ENCODE peak calls at places on chromosome 4, in ten cellular contexts. H is OCI-LY7, D is neural crest cell, Q is ureter, U is hypothalamus, N is endodermal cell, A is HEK293T, Z is mesenchymal stem cell, V is AG04449, R is fibroblast of the aortic adventitia. G is an unnamed sample.

GRCh38 chr4:6445403-6446129 is 26.8 kb downstream of the PPP2R2C start:
- DNase-seq in H (no peak), D (no peak), Q (no peak), U (no peak), N (no peak), A (no peak), Z (no peak), V (no peak), R (no peak), G (no peak)

GRCh38 chr4:159515314-159516025 is 412.6 kb downstream of the RAPGEF2 start:
- DNase-seq in H (no peak), D (no peak), Q (no peak), U (no peak), N (no peak), A (no peak), Z (no peak), V (no peak), R (no peak), G (no peak)

GRCh38 chr4:183960912-183961569 is 55.9 kb downstream of the STOX2 start:
- DNase-seq in H (no peak), D (no peak), Q (no peak), U (no peak), N (peak), A (peak), Z (no peak), V (no peak), R (no peak), G (no peak)

GRCh38 chr4:39004818-39005217 is 27.4 kb downstream of the TMEM156 start:
- DNase-seq in H (no peak), D (no peak), Q (no peak), U (no peak), N (no peak), A (no peak), Z (no peak), V (no peak), R (no peak), G (no peak)

GRCh38 chr4:152680988-152681731 is 1.4 kb upstream of the TMEM154 start:
- DNase-seq in H (peak), D (no peak), Q (no peak), U (no peak), N (peak), A (no peak), Z (peak), V (peak), R (peak), G (peak)

GRCh38 chr4:156774422-156774821 is 197.2 kb downstream of the PDGFC start:
- DNase-seq in H (no peak), D (no peak), Q (no peak), U (no peak), N (no peak), A (no peak), Z (peak), V (no peak), R (peak), G (peak)

GRCh38 chr4:24978291-24979072 is 52.3 kb downstream of the LGI2 start:
- DNase-seq in H (no peak), D (no peak), Q (no peak), U (no peak), N (peak), A (no peak), Z (no peak), V (no peak), R (no peak), G (no peak)

GRCh38 chr4:84952004-84952403 is 14.5 kb downstream of the WDFY3 start:
- DNase-seq in H (no peak), D (no peak), Q (no peak), U (no peak), N (no peak), A (no peak), Z (peak), V (no peak), R (peak), G (peak)

GRCh38 chr4:48360285-48360965 is 19.1 kb downstream of the SLAIN2 start:
- DNase-seq in H (no peak), D (no peak), Q (no peak), U (no peak), N (no peak), A (no peak), Z (peak), V (peak), R (peak), G (peak)

G was measured in amniotic epithelial cell.